ENCODE peak calls at places on chromosomes 4 and X, in four cellular contexts. J is testis; C is CD8-positive, alpha-beta memory T cell; U is endodermal cell. F is an unnamed sample. For H3K36me3 and H3K27me3, the result is how much of the 10 kb centered on the place peaks cover.

GRCh38 chr4:184364100-184364921 is 110.0 kb downstream of the IRF2 start:
- DNase-seq in J (no peak), C (no peak), U (peak), F (no peak)

GRCh38 chr4:169094656-169095231 is 84.7 kb upstream of the CBR4 start:
- DNase-seq in J (no peak), C (no peak), U (no peak), F (no peak)

GRCh38 chrX:138411048-138411447 is 300.5 kb downstream of the FGF13 start:
- DNase-seq in J (no peak), C (no peak), U (no peak), F (no peak)

GRCh38 chr4:179447308-179447707 is 2005.1 kb upstream of the AGA start:
- DNase-seq in J (no peak), C (no peak), U (no peak), F (no peak)

GRCh38 chrX:16785247-16786138 is 773 bp upstream of the TXLNG start:
- DNase-seq in J (peak), C (no peak), U (no peak), F (no peak)

GRCh38 chr4:94782707-94783106 is 25.0 kb downstream of the BMPR1B start:
- DNase-seq in J (no peak), C (no peak), U (no peak), F (no peak)

GRCh38 chrX:137071596-137071995 is 37.8 kb upstream of the GPR101 start:
- DNase-seq in J (no peak), C (no peak), U (no peak), F (no peak)

GRCh38 chr4:155402941-155403340 is 26.2 kb upstream of the MAP9 start:
- DNase-seq in J (no peak), C (no peak), U (no peak), F (no peak)

GRCh38 chrX:331145-331771 is 12.7 kb upstream of the GTPBP6 start:
- DNase-seq in J (no peak), C (no peak), U (peak), F (peak)

GRCh38 chr4:185662030-185662778 is 126.9 kb upstream of the PDLIM3 start:
- DNase-seq in J (no peak), C (no peak), U (no peak), F (no peak)

GRCh38 chr4:155809835-155810234 is 51.0 kb downstream of the GUCY1B1 start:
- DNase-seq in J (no peak), C (no peak), U (no peak), F (peak)

GRCh38 chr4:52036875-52037274 is 1.2 kb downstream of the SGCB start:
- DNase-seq in J (no peak), C (no peak), U (no peak), F (no peak)

GRCh38 chr4:158810487-158811215 is 41.8 kb downstream of the FNIP2 start:
- DNase-seq in J (peak), C (no peak), U (no peak), F (no peak)

GRCh38 chr4:108483077-108483476 is 137.3 kb upstream of the RPL34 start:
- DNase-seq in J (no peak), C (no peak), U (no peak), F (no peak)

DNA sequence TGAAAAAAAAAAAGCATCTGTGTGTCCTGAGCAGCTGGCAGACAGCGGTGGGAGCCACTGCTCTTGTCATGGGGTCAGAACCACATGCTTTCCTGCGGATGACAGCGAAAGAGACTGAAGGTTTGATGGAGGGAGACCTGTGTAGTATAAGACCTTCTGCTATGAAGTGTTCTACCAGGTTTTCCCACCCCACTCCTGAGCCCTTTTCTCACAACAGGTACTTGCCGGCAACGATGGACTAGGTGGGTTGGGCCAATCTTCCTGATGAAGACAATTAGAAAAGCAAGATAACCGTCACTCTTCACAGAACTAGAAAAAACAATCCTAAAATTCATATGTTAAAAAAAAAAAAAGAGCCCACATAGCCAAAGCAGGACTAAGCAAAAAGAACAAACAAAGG is 107.3 kb downstream of the AFAP1 start:
- DNase-seq in J (no peak), C (no peak), U (no peak), F (no peak)
- H3K36me3 ChIP-seq in J (under half), C (under half), U (half or more), F (under half)

GRCh38 chr4:144574509-144574908 is 71.4 kb upstream of the HHIP start:
- DNase-seq in J (no peak), C (no peak), U (no peak), F (no peak)
- H3K4me3 ChIP-seq in J (no peak), C (no peak), U (no peak), F (no peak)

DNA sequence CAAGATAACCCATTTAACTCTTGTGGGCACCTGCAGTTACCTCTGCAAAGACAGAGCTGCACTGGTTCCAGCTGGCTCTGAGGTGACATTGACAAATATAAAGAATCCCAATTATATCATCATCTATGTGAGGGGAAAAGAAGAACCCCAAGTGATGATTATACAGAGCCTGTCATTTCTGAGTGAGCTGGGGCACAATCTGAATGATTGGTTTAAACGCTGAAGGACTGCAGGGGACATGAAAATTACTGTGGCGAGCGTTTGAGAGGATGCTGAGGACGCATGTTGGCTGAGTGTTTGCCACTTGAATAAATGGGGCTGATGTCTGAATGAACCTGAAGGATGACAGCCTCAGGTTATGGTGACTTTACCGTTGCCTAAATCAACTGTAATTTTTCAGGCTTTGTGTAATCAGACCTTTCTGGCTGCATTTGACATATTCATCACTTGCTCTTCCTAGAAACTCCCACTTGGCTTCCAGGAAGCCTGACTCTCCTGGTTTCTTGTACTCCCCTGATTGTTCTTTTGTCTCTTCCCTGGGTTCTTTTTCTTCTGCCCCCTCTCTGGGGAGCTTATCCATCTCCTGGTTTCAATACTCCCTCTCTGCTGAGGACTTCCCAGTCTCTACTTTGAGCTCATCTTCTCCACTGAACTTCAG is 4.1 kb upstream of the HSD17B10 start:
- DNase-seq in J (no peak), C (no peak), U (no peak), F (no peak)
- H3K27me3 ChIP-seq in J (under half), C (under half), U (under half), F (under half)

GRCh38 chr4:3227878-3228675 is 20.9 kb upstream of the MSANTD1 start:
- DNase-seq in J (no peak), C (no peak), U (no peak), F (no peak)
- H3K36me3 ChIP-seq in J (under half), C (half or more), U (half or more), F (under half)

GRCh38 chrX:1493877-1494510 is 41.3 kb upstream of the ASMTL start:
- DNase-seq in J (no peak), C (no peak), U (peak), F (peak)
- H3K4me3 ChIP-seq in J (no peak), C (no peak), U (no peak), F (no peak)

DNA sequence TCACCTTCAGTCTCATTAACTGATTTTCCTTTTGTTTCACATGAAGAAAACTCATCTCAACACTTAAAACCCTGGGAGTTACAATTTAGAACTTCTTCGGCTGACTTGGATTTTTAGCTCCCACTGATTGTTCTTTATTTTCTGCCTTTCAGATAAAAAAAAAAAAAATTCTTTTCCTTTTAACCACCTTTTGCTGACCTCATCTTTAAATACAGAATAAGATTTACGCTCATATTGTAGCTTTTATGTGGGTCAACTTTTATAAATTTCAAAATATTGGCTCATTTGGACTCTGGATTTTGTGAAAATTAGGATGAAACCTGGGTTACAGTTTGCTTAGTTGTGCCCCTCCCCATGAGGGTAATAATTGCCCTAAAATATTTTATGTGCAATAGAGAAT is 659.3 kb downstream of the ZNF674 start:
- DNase-seq in J (no peak), C (no peak), U (no peak), F (no peak)
- H3K27me3 ChIP-seq in J (under half), C (under half), U (under half), F (under half)

GRCh38 chr4:70829492-70829891 is 10.2 kb downstream of the GRSF1 start:
- DNase-seq in J (no peak), C (no peak), U (no peak), F (no peak)
- H3K36me3 ChIP-seq in J (under half), C (under half), U (half or more), F (under half)

DNA sequence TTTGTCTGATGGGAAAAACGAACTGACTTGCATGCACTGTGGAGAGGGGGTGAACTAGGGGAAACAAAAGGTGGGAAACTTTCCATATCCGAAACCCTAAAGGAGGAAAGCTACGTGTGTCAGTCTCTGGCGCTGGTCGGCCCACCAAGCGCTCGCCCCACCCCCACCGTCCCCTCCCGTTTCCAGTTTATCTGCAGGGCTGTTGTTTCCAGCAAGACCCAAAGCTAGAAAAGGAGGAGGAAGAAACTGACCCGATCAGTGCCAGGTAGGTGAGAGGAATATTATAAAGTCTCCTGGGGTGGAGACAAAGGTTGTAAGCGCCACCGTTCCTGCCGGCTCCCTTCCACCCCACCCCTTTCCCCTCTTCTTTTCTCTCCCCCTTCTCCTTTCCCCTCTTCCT is 591 bp downstream of the TCEAL9 start:
- DNase-seq in J (peak), C (no peak), U (peak), F (no peak)
- H3K4me3 ChIP-seq in J (peak), C (no peak), U (peak), F (peak)

GRCh38 chr4:6467600-6467999 is 4.8 kb downstream of the PPP2R2C start:
- DNase-seq in J (peak), C (no peak), U (peak), F (peak)
- H3K27me3 ChIP-seq in J (under half), C (under half), U (under half), F (under half)

GRCh38 chr4:2634014-2634413 is 97.6 kb downstream of the FAM193A start:
- DNase-seq in J (peak), C (no peak), U (no peak), F (no peak)

GRCh38 chr4:2643555-2643954 is 107.1 kb downstream of the FAM193A start:
- DNase-seq in J (peak), C (no peak), U (no peak), F (no peak)

GRCh38 chr4:2637956-2638552 is 101.6 kb downstream of the FAM193A start:
- DNase-seq in J (no peak), C (no peak), U (no peak), F (no peak)

GRCh38 chr4:2636331-2636730 is 99.9 kb downstream of the FAM193A start:
- DNase-seq in J (no peak), C (no peak), U (no peak), F (no peak)

GRCh38 chr4:2638730-2639129 is 102.3 kb downstream of the FAM193A start:
- DNase-seq in J (no peak), C (no peak), U (no peak), F (no peak)
- H3K36me3 ChIP-seq in J (under half), C (under half), U (half or more), F (under half)

F was measured in H7.